ENCODE peak calls at places on chromosomes 7 and 10, in seven cellular contexts. S is transverse colon, G is GM03348, W is PC-3, Z is AG08396, E is astrocyte of the spinal cord, C is ELR. P is an unnamed sample.

GRCh38 chr7:42596737-42597136 is 315.1 kb downstream of the C7orf25 start:
- DNase-seq in S (no peak), G (no peak), W (no peak), Z (no peak), E (no peak), C (no peak), P (no peak)

GRCh38 chr10:102509387-102509786 is 5.6 kb downstream of the SUFU start:
- DNase-seq in S (no peak), G (peak; percentile 68), W (peak; percentile 73), Z (peak; percentile 44), E (peak; percentile 33), C (peak; percentile 73), P (no peak)

GRCh38 chr7:104272767-104273384 is 55.5 kb upstream of the LHFPL3 start:
- DNase-seq in S (no peak), G (peak; percentile 43), W (peak; percentile 56), Z (peak; percentile 12), E (peak; percentile 49), C (peak; percentile 54), P (peak; percentile 29)

GRCh38 chr7:31071316-31071715 is 19.2 kb downstream of the ADCYAP1R1 start:
- DNase-seq in S (no peak), G (no peak), W (no peak), Z (no peak), E (no peak), C (no peak), P (no peak)

GRCh38 chr7:40716052-40716451 is 581.2 kb downstream of the SUGCT start:
- DNase-seq in S (no peak), G (peak; percentile 35), W (no peak), Z (no peak), E (no peak), C (no peak), P (no peak)

GRCh38 chr10:122233857-122234348 is 37.2 kb upstream of the BTBD16 start:
- DNase-seq in S (no peak), G (no peak), W (no peak), Z (no peak), E (no peak), C (no peak), P (no peak)

GRCh38 chr7:105779856-105780815 is 96.3 kb downstream of the ATXN7L1 start:
- DNase-seq in S (no peak), G (no peak), W (no peak), Z (no peak), E (no peak), C (no peak), P (no peak)

GRCh38 chr7:27141591-27142561 is 1.6 kb downstream of the HOXA5 start:
- DNase-seq in S (peak; percentile 37), G (no peak), W (no peak), Z (peak; percentile 67), E (no peak), C (no peak), P (no peak)

GRCh38 chr10:8051851-8052257 is 2.6 kb upstream of the GATA3 start:
- DNase-seq in S (no peak), G (no peak), W (no peak), Z (no peak), E (no peak), C (no peak), P (peak; percentile 51)

GRCh38 chr7:136940917-136941316 is 72.5 kb downstream of the CHRM2 start:
- DNase-seq in S (no peak), G (no peak), W (no peak), Z (no peak), E (no peak), C (no peak), P (no peak)

GRCh38 chr10:3347413-3348147 is 175.0 kb upstream of the PITRM1 start:
- DNase-seq in S (no peak), G (no peak), W (no peak), Z (no peak), E (no peak), C (no peak), P (no peak)

GRCh38 chr10:74040200-74041126 is 42.5 kb downstream of the VCL start:
- DNase-seq in S (no peak), G (no peak), W (no peak), Z (no peak), E (no peak), C (no peak), P (no peak)

P was measured in hepatocyte.